ENCODE peak calls at places on chromosomes 1 and 21, in six cellular contexts. L, N, O, T, D and E are unnamed samples.

GRCh38 chr1:8015036-8015808 is 10.9 kb downstream of the ERRFI1 start:
- DNase-seq in L (peak), N (peak), O (peak), T (peak), D (no peak), E (peak)

GRCh38 chr1:6859415-6860343 is 74.4 kb downstream of the CAMTA1 start:
- DNase-seq in L (no peak), N (peak), O (peak), T (no peak), D (no peak), E (no peak)

GRCh38 chr1:36420409-36420808 is 22.7 kb upstream of the LSM10 start:
- DNase-seq in L (no peak), N (no peak), O (no peak), T (no peak), D (no peak), E (no peak)

GRCh38 chr21:27045281-27045985 is 78.5 kb upstream of the ADAMTS5 start:
- DNase-seq in L (no peak), N (no peak), O (no peak), T (no peak), D (no peak), E (no peak)

GRCh38 chr1:69520326-69520725 is 47.4 kb upstream of the LRRC7 start:
- DNase-seq in L (no peak), N (no peak), O (no peak), T (no peak), D (no peak), E (no peak)

GRCh38 chr1:176717052-176717754 is 254.2 kb downstream of the PAPPA2 start:
- DNase-seq in L (no peak), N (no peak), O (no peak), T (no peak), D (no peak), E (no peak)

GRCh38 chr21:27476696-27477095 is 509.8 kb upstream of the ADAMTS5 start:
- DNase-seq in L (no peak), N (peak), O (no peak), T (no peak), D (no peak), E (no peak)

GRCh38 chr1:20485527-20486456 is at the start of gene CAMK2N1:
- DNase-seq in L (no peak), N (peak), O (peak), T (peak), D (peak), E (peak)

GRCh38 chr1:10629091-10629815 is 154.5 kb downstream of the PEX14 start:
- DNase-seq in L (no peak), N (no peak), O (no peak), T (no peak), D (no peak), E (no peak)

DNA sequence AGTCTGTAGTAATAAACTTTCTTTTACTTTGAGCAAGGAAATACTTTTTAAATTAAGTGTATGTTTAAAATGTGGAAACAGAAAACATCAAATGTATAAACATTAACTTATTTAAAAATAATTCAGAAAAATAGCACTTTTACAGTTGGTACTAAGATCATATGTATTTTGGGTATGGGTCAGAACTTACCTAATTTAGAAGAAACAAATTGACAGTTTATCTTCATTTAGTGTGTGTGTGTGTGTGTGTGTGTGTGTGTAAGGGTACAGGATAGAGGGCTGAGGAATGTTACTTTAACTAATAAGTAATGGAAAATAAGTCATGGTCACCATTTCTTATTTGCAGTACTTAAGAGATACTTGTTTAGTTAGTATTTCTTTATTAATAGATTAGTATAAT is 3.3 kb downstream of the MAN1A2 start:
- DNase-seq in L (no peak), N (no peak), O (no peak), T (no peak), D (no peak), E (no peak)
- TF ChIP-seq CTCF in L (no peak), N (no peak), O (no peak), T (no peak), D (no peak), E (no peak)

DNA sequence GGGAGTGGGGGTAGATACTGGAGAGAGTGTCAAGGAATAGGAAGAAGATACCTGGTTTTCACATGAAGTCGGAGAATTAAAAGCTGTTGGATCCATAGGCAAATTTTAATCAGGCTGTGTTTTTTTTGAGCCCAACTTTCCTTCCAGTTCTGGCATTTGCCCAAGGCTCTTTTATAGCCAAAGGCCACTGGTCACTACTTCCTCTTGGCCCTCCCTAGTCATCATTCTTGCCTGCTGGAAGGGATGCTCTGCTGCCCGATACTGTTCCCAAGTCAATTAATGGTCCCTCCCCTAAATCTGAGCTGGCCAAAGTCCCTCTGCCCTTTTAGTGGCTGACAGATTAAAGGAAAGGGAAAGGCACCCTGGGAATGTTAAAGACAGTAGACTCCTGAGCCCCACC is 102.8 kb upstream of the ZNF648 start:
- DNase-seq in L (no peak), N (no peak), O (no peak), T (no peak), D (no peak), E (no peak)
- TF ChIP-seq CTCF in L (no peak), N (no peak), O (no peak), T (no peak), D (no peak), E (no peak)

GRCh38 chr1:74504125-74505065 is 8.0 kb downstream of the LRRC53 start:
- DNase-seq in L (peak), N (peak), O (peak), T (peak), D (peak), E (peak)
- TF ChIP-seq CTCF in L (peak), N (peak), O (peak), T (peak), D (peak), E (peak)

DNA sequence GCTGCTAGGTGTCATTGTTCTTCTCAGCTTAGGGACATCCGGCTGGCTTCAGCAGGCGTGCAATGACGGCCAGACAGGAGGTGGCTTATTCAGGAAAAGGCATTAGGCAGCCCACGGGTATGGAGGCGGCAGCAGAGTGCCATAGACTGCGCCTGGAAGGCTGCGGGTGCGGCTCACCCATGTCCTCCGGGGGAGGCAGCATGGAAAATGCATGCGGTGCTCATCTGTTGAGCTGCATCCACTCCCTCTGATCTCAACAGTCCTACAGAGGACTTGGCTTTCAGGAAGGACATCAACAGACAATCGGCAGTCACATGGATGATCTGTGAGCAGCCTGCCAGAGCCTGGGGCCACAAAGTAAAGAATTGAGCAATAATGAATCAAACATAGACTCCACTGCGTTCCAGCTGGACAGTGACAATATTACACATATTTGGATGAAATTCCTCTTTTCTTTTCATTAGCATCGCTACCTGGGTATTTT is 42.9 kb downstream of the UMODL1 start:
- DNase-seq in L (no peak), N (peak), O (no peak), T (no peak), D (no peak), E (no peak)
- TF ChIP-seq CTCF in L (no peak), N (peak), O (no peak), T (no peak), D (no peak), E (no peak)

DNA sequence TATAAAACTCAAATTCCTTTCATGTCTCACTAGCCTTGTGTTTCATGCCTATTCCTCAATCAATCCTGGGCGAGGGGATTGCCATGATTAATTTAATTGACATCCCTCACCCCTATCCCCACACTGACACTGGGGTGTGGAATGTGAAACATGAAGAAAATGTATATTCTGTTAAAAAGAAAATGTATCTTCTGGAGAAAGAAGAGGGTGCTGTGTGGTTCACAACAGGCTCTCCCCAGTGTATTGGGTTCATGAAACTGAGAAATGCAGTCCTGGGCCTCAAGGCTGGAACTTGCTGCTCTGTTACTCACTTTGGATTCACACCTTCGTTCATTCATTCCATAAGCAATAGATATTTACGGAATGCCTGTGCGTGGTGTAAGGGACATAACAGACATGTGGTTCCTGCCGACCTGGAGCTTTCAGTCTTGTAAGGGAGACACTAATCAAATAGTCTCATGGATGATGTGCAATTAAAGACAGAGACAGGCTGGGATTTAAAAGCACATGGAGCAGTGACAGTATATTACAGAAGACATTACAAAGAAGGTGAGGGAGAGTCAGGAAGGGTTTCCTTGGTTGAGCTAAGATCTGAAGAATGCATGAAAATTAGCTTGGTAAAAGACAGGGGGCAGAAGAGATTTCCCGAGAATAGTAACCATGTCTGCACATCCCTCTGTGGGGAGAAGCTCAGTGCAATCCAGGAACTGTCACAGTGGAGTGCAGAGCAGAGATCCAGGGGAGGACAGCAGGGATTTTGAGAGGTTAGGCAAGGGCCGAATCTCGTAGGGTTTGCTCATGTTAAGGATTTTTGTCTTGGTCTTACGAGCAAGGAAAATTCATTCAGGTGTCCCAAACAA is 32.2 kb downstream of the SERTAD4 start:
- DNase-seq in L (no peak), N (no peak), O (no peak), T (no peak), D (no peak), E (no peak)
- TF ChIP-seq CTCF in L (no peak), N (no peak), O (no peak), T (peak), D (no peak), E (no peak)

DNA sequence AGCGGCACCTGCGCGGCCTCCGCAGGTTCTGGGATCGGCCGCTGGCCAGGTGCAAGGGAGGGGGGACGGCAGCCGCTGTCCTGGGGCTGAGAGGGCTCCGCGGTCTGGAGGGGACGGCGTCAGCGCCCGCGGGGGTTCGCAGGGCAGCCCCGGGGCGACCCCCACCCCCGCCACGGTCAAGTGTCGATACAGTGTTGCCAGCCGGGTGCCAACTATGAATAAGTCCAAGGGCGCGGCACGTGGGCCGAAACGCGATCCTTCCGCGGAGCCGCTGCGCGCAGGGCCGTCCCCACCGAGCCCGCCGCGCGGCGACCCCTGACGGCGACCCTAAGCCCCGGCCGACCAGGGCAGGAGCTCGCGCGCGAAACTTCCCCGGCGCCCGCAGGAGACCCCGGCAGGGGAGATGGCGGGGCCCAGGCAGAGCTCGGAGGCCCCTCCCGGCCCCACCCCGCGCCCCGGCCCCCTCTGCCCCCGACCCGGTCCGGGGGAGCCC is 664 bp upstream of the AGPAT3 start:
- DNase-seq in L (peak), N (peak), O (peak), T (peak), D (peak), E (peak)
- TF ChIP-seq CTCF in L (no peak), N (no peak), O (no peak), T (peak), D (peak), E (no peak)

DNA sequence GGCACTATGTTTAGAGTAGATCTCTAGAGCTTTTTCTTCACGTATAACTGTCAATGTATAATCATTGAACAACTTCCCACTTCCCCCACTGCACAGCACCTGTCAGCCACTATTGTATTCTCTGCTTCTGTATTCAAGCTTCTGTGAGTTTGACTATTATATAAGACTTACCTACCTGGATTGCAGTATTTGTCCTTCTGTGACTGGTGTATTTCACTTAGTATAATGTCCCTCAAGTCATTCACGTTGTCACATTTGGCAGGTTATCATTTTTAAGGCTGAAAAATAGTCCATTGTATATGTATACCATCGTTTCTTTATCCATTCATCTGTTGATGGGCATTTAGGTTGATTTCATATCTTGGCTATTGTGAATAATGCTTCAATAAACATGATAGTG is 969.5 kb upstream of the B3GALT2 start:
- DNase-seq in L (no peak), N (no peak), O (no peak), T (no peak), D (no peak), E (no peak)
- TF ChIP-seq CTCF in L (no peak), N (no peak), O (no peak), T (no peak), D (no peak), E (no peak)